ENCODE peak calls at places on chromosome 7, in nine cellular contexts. X is choroid plexus epithelial cell, M is Panc1, D is IMR-90, B is left ventricle myocardium inferior, R is MCF 10A, Z is psoas muscle, W is sigmoid colon, N is ovary. Y is an unnamed sample.

GRCh38 chr7:158924956-158925355 is 68.6 kb downstream of the DYNC2I1 start:
- DNase-seq in N (no peak), R (no peak), X (peak), M (peak), Z (no peak), W (no peak), D (peak), B (no peak), Y (no peak)

GRCh38 chr7:36942062-36942461 is 217.8 kb upstream of the AOAH start:
- DNase-seq in Z (no peak), D (no peak), R (no peak), B (no peak), M (no peak), W (no peak), X (no peak), N (no peak), Y (no peak)

GRCh38 chr7:152869041-152869676 is 109.6 kb downstream of the ACTR3B start:
- DNase-seq in R (no peak), W (no peak), Z (no peak), X (no peak), N (no peak), B (no peak), D (no peak), M (no peak), Y (no peak)

GRCh38 chr7:131328387-131329175 is 905 bp downstream of the MKLN1 start:
- DNase-seq in R (peak), D (peak), N (no peak), X (peak), B (no peak), W (no peak), M (no peak), Z (no peak), Y (no peak)

GRCh38 chr7:30900053-30900452 is 11.6 kb upstream of the AQP1 start:
- DNase-seq in W (no peak), M (no peak), D (no peak), X (no peak), B (no peak), Z (no peak), N (no peak), R (no peak), Y (no peak)

GRCh38 chr7:114944742-114945625 is 23.1 kb downstream of the MDFIC start:
- DNase-seq in R (no peak), W (peak), Z (peak), M (no peak), N (peak), X (peak), D (peak), B (peak), Y (peak)

GRCh38 chr7:37853468-37853867 is 5.1 kb downstream of the NME8 start:
- DNase-seq in M (no peak), N (no peak), R (peak), X (peak), B (no peak), Z (no peak), W (no peak), D (no peak), Y (peak)

GRCh38 chr7:19215421-19215820 is 70.2 kb upstream of the FERD3L start:
- DNase-seq in W (no peak), X (peak), D (peak), N (no peak), B (no peak), R (no peak), M (no peak), Z (no peak), Y (no peak)

GRCh38 chr7:149741629-149742028 is 31.8 kb downstream of the ZNF467 start:
- DNase-seq in R (no peak), N (no peak), M (no peak), B (no peak), W (no peak), X (no peak), Z (no peak), D (no peak), Y (no peak)

GRCh38 chr7:144384071-144384470 is 19.4 kb downstream of the NOBOX start:
- DNase-seq in M (no peak), B (no peak), D (no peak), N (no peak), Z (no peak), W (peak), X (peak), R (peak), Y (no peak)

GRCh38 chr7:115113776-115114175 is 191.9 kb downstream of the MDFIC start:
- DNase-seq in Z (no peak), W (no peak), R (no peak), B (no peak), M (no peak), N (no peak), D (no peak), X (peak), Y (no peak)

GRCh38 chr7:49483142-49483541 is 290.3 kb upstream of the VWC2 start:
- DNase-seq in X (no peak), D (no peak), Z (no peak), N (no peak), B (no peak), R (peak), W (no peak), M (no peak), Y (no peak)

GRCh38 chr7:15686209-15686956 is at the start of gene MEOX2:
- DNase-seq in Z (peak), R (no peak), D (peak), M (no peak), B (peak), N (peak), X (peak), W (peak), Y (peak)

GRCh38 chr7:91784469-91784868 is 96.0 kb downstream of the MTERF1 start:
- DNase-seq in N (no peak), D (peak), B (no peak), W (no peak), X (peak), R (peak), M (no peak), Z (no peak), Y (no peak)

GRCh38 chr7:47482013-47482761 is 99.7 kb downstream of the TNS3 start:
- DNase-seq in B (no peak), X (peak), R (peak), N (no peak), W (no peak), D (peak), Z (no peak), M (no peak), Y (no peak)

GRCh38 chr7:87007063-87007462 is 52.4 kb downstream of the ELAPOR2 start:
- DNase-seq in N (no peak), D (no peak), M (no peak), B (no peak), Z (no peak), R (no peak), X (no peak), W (no peak), Y (no peak)

GRCh38 chr7:149459540-149460433 is 1.1 kb downstream of the ZNF777 start:
- DNase-seq in N (no peak), B (no peak), R (no peak), Z (no peak), W (no peak), M (no peak), D (no peak), X (peak), Y (peak)

GRCh38 chr7:151572136-151572535 is 52.4 kb upstream of the RHEB start:
- DNase-seq in D (no peak), N (no peak), X (no peak), B (no peak), Z (no peak), R (no peak), W (no peak), M (no peak), Y (no peak)

GRCh38 chr7:29807179-29807841 is 1.0 kb downstream of the WIPF3 start:
- DNase-seq in R (no peak), W (no peak), M (no peak), X (no peak), B (peak), N (peak), D (no peak), Z (peak), Y (peak)
- TF ChIP-seq CTCF in R (no peak), W (no peak), M (peak), X (no peak), B (peak), N (no peak), D (no peak), Z (peak), Y (no peak)

DNA sequence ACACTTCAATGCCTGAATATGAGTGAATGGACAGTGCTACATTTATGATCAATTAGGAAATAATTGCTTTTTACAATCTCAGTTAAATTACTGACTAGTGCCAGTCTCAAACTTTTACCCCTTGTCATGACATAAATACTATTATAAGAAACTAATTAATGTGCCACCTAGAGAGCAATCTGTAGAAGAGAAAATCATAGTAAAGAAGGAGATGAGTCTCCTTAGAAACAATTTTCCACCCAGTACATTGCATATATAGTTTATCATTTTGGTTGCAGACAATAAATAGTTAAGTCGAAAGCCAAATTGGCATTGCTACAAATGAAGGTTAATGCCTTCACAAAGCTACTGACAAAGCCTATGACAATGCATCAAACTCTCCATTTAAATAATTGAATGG is 68.6 kb downstream of the SLC13A1 start:
- DNase-seq in R (no peak), M (no peak), Z (no peak), N (no peak), W (no peak), X (no peak), D (no peak), B (no peak), Y (no peak)
- TF ChIP-seq CTCF in R (no peak), M (no peak), Z (no peak), N (no peak), W (no peak), X (no peak), D (no peak), B (no peak), Y (no peak)

GRCh38 chr7:120797026-120797645 is 60.8 kb downstream of the TSPAN12 start:
- DNase-seq in X (no peak), Z (no peak), B (no peak), W (no peak), D (no peak), N (no peak), M (no peak), R (no peak), Y (no peak)
- TF ChIP-seq CTCF in X (no peak), Z (no peak), B (no peak), W (no peak), D (no peak), N (no peak), M (no peak), R (no peak), Y (no peak)

DNA sequence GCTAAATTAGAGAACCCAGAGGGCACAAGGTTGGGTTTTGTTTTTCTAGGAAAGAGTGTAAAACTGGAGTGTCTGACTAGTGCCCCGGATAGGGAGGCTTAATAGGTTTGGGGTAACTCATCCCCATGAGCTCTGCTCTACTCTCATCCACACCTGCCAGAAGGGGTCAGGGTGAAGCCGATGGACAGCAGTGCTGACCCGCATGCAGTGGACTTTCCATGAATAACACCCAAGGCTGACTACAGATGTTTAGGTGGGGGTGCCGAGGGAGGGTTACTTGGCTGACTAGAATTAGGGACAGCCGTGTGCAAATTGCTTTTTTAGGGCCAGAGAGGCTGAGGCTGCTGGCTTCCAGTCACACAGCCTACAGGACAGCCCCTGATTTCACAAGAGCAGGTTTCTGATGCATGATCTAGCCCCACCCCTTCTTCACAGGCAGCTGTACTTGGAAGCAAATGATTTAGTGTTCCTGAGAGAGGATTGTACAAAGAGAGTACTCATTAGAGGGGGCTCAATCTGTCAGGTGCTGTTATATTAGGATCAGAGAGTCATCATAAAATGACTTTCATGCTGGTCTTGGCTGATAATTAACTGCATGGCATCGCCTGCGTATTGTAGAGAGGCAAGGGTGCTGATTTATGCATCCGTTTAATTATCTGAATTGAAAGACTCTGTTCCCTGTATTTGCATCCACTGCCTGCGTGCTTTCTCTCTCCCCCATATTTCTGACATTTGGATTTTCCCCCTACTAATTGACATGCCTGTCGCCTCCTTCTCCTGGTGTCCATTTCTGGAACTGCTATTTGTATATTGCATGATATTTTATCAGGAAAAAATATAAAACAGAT is 9.5 kb downstream of the INHBA start:
- DNase-seq in M (no peak), R (peak), X (peak), N (no peak), D (peak), B (no peak), Z (no peak), W (no peak), Y (no peak)
- TF ChIP-seq CTCF in M (peak), R (peak), X (peak), N (no peak), D (peak), B (peak), Z (peak), W (no peak), Y (peak)

DNA sequence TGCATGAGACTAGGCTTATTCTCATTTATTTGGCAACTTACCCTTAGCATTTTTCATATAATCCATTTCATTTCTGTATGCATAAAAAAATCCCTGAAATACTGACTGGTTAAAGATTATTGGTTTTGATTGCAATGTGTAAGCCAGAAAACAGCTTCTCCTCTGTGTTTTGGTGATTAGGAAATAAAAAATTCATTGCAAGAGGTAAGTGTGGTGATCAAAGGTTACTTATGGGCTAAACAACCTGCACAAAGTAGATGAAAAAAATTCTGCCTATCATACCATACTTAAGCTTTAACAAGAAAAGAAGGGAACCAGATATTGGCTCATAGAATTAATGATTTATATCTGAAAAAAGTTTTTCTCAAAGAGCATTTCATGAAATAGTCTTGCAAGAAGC is 64.0 kb upstream of the TMEM168 start:
- DNase-seq in R (no peak), N (no peak), B (no peak), W (no peak), X (no peak), Z (no peak), M (no peak), D (no peak), Y (no peak)
- TF ChIP-seq CTCF in R (no peak), N (no peak), B (no peak), W (no peak), X (no peak), Z (no peak), M (no peak), D (no peak), Y (no peak)

GRCh38 chr7:134702366-134703240 is 56.0 kb downstream of the BPGM start:
- DNase-seq in X (peak), Z (no peak), W (no peak), M (no peak), N (no peak), R (no peak), B (no peak), D (no peak), Y (no peak)

GRCh38 chr7:134704827-134705226 is 58.2 kb downstream of the BPGM start:
- DNase-seq in R (no peak), M (no peak), X (peak), D (no peak), N (no peak), W (no peak), B (no peak), Z (no peak), Y (no peak)

GRCh38 chr7:134701272-134701671 is 54.6 kb downstream of the BPGM start:
- DNase-seq in R (peak), N (no peak), D (peak), W (no peak), Z (no peak), B (no peak), X (peak), M (no peak), Y (no peak)

GRCh38 chr7:134703781-134704180 is 57.1 kb downstream of the BPGM start:
- DNase-seq in M (no peak), N (peak), Z (no peak), D (peak), X (peak), W (peak), B (no peak), R (no peak), Y (no peak)

GRCh38 chr7:134703241-134703594 is 56.6 kb downstream of the BPGM start:
- DNase-seq in N (no peak), W (no peak), M (no peak), Z (no peak), X (no peak), R (no peak), B (no peak), D (no peak), Y (no peak)
- TF ChIP-seq CTCF in N (no peak), W (no peak), M (no peak), Z (no peak), X (no peak), R (no peak), B (no peak), D (no peak), Y (no peak)